ENCODE peak calls at places on chromosomes 3 and 15, in seven cellular contexts. Z is neuronal stem cell, N is H9, O is mesenchymal stem cell, J is mesendoderm, W is H1, R is trophoblast cell. Y is an unnamed sample.

GRCh38 chr15:75431682-75432081 is 19.8 kb downstream of the SIN3A start:
- DNase-seq in Z (no peak), N (no peak), O (peak), J (no peak), W (no peak), R (no peak), Y (no peak)

GRCh38 chr15:57947781-57948180 is 117.7 kb downstream of the ALDH1A2 start:
- DNase-seq in Z (no peak), N (peak), O (no peak), J (peak), W (no peak), R (no peak), Y (no peak)

GRCh38 chr15:71549697-71550096 is 260.7 kb upstream of the NR2E3 start:
- DNase-seq in Z (no peak), N (no peak), O (no peak), J (no peak), W (no peak), R (no peak), Y (no peak)

GRCh38 chr3:104604326-104605010 is 762.2 kb upstream of the ALCAM start:
- DNase-seq in Z (no peak), N (no peak), O (peak), J (peak), W (no peak), R (no peak), Y (peak)

GRCh38 chr3:127775398-127776109 is 46.8 kb downstream of the MGLL start:
- DNase-seq in Z (no peak), N (no peak), O (peak), J (no peak), W (no peak), R (peak), Y (peak)

GRCh38 chr3:175956964-175957363 is 1097.8 kb downstream of the NAALADL2 start:
- DNase-seq in Z (no peak), N (no peak), O (peak), J (peak), W (peak), R (peak), Y (peak)

GRCh38 chr3:109355625-109356441 is 18.5 kb upstream of the DPPA4 start:
- DNase-seq in Z (peak), N (peak), O (peak), J (peak), W (no peak), R (no peak), Y (no peak)

GRCh38 chr15:59444980-59445500 is 7.1 kb downstream of the FAM81A start:
- DNase-seq in Z (no peak), N (no peak), O (no peak), J (no peak), W (no peak), R (peak), Y (no peak)

GRCh38 chr3:159806412-159806811 is 182.2 kb upstream of the IL12A start:
- DNase-seq in Z (no peak), N (no peak), O (peak), J (no peak), W (no peak), R (no peak), Y (peak)

GRCh38 chr3:117871934-117872333 is 1162.4 kb downstream of the TUSC7 start:
- DNase-seq in Z (no peak), N (no peak), O (no peak), J (no peak), W (no peak), R (peak), Y (peak)

GRCh38 chr3:157045238-157045860 is 114.6 kb downstream of the CCNL1 start:
- DNase-seq in Z (no peak), N (peak), O (no peak), J (peak), W (peak), R (peak), Y (no peak)

GRCh38 chr3:170331143-170331542 is 26.4 kb upstream of the SKIL start:
- DNase-seq in Z (no peak), N (no peak), O (no peak), J (no peak), W (peak), R (peak), Y (no peak)

GRCh38 chr15:100334456-100334855 is 7.3 kb downstream of the ADAMTS17 start:
- DNase-seq in Z (no peak), N (no peak), O (no peak), J (no peak), W (no peak), R (no peak), Y (no peak)

GRCh38 chr3:126338796-126339241 is 18.4 kb downstream of the KLF15 start:
- DNase-seq in Z (no peak), N (no peak), O (no peak), J (no peak), W (peak), R (no peak), Y (no peak)

GRCh38 chr3:8593022-8593817 is 51.4 kb downstream of the SSUH2 start:
- DNase-seq in Z (no peak), N (no peak), O (peak), J (no peak), W (peak), R (peak), Y (peak)

GRCh38 chr3:186413615-186414415 is 51.8 kb upstream of the DGKG start:
- DNase-seq in Z (peak), N (peak), O (peak), J (peak), W (peak), R (no peak), Y (no peak)

DNA sequence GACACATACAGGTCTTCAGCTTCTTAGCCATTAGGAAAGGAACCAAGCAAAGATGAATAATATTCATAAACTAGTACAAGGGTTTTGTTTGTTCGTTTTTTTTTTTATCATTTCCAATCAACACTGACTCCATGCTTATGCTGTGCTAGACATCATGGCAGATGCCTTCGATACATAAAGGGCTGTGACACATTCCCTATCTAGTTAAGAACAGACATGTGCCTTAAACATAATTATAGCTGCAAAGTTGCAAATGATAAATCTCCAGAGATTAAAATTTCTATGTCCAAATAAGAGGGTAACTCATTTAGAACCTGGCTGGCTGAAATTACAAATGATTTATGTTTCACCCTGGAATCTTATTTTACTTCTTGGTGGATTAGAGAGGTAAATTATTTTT is 386.4 kb downstream of the LSAMP start:
- DNase-seq in Z (no peak), N (no peak), O (no peak), J (no peak), W (no peak), R (no peak), Y (no peak)
- H2BK120ac ChIP-seq in Z (no peak), N (no peak), O (no peak), J (no peak), W (no peak), R (no peak), Y (no peak)

GRCh38 chr3:44624696-44625528 is at the start of gene ZNF197:
- DNase-seq in Z (peak), N (peak), O (peak), J (peak), W (peak), R (peak), Y (peak)
- H2BK120ac ChIP-seq in Z (no peak), N (no peak), O (peak), J (peak), W (no peak), R (peak), Y (peak)

GRCh38 chr15:34621675-34622074 is 38.2 kb upstream of the GOLGA8B start:
- DNase-seq in Z (no peak), N (no peak), O (no peak), J (no peak), W (no peak), R (peak), Y (peak)

GRCh38 chr15:34620122-34620521 is 36.7 kb upstream of the GOLGA8B start:
- DNase-seq in Z (no peak), N (no peak), O (no peak), J (no peak), W (no peak), R (no peak), Y (no peak)

GRCh38 chr15:34619151-34619550 is 35.7 kb upstream of the GOLGA8B start:
- DNase-seq in Z (no peak), N (no peak), O (no peak), J (no peak), W (no peak), R (peak), Y (no peak)

GRCh38 chr15:34618073-34618472 is 34.6 kb upstream of the GOLGA8B start:
- DNase-seq in Z (no peak), N (no peak), O (no peak), J (no peak), W (no peak), R (no peak), Y (no peak)

GRCh38 chr15:34620814-34621213 is 37.4 kb upstream of the GOLGA8B start:
- DNase-seq in Z (no peak), N (no peak), O (no peak), J (no peak), W (no peak), R (no peak), Y (peak)
- H2BK120ac ChIP-seq in Z (no peak), N (no peak), O (no peak), J (no peak), W (no peak), R (no peak), Y (no peak)

GRCh38 chr3:59519094-59519493 is 469.3 kb upstream of the CFAP20DC start:
- DNase-seq in Z (no peak), N (no peak), O (no peak), J (peak), W (no peak), R (no peak), Y (no peak)
- H2BK120ac ChIP-seq in Z (no peak), N (no peak), O (no peak), J (no peak), W (no peak), R (no peak), Y (no peak)

GRCh38 chr3:188341501-188341900 is 187.5 kb downstream of the LPP start:
- DNase-seq in Z (no peak), N (no peak), O (no peak), J (no peak), W (no peak), R (no peak), Y (no peak)
- H2BK120ac ChIP-seq in Z (no peak), N (no peak), O (no peak), J (no peak), W (no peak), R (no peak), Y (no peak)

DNA sequence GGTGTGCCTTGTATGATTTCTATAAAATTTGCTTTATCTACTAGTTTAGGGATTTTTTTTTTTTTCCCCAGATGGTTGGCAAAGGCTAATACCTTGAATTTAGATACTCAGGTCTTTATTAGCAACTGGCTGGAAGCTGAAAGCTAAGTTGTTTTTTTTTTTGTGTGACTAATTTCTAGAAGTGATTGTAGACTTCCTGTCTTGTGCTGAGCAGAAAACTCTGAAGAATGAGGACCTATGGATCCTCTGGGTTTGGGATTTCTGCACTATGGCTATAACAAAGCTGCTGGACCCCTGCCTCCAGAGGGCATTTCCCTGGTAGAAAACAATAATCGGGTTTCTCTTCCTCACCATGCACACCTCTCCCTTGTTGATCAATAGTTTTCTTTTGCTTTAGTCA is 10.0 kb downstream of the ARIH2 start:
- DNase-seq in Z (no peak), N (no peak), O (no peak), J (no peak), W (no peak), R (no peak), Y (peak)
- H2BK120ac ChIP-seq in Z (no peak), N (no peak), O (no peak), J (no peak), W (no peak), R (no peak), Y (no peak)